ENCODE peak calls at places on chromosomes 16 and 17, in ten cellular contexts. E is H9, M is cardiac muscle cell, H is GM06990, Z is cardiac fibroblast, O is caudate nucleus, P is Right ventricle myocardium inferior, C is fibroblast of lung, D is globus pallidus, F is MM.1S. R is an unnamed sample.

GRCh38 chr17:71765437-71765836 is 355.4 kb upstream of the SOX9 start:
- DNase-seq in E (no peak), M (no peak), H (no peak), Z (no peak), O (no peak), P (no peak), C (peak), D (no peak), F (no peak), R (no peak)

GRCh38 chr17:60277258-60277657 is 114.7 kb downstream of the USP32 start:
- DNase-seq in E (no peak), M (no peak), H (no peak), Z (no peak), O (no peak), P (no peak), C (no peak), D (no peak), F (no peak), R (no peak)

GRCh38 chr16:11494029-11494428 is 92.7 kb downstream of the LITAF start:
- DNase-seq in E (no peak), M (no peak), H (no peak), Z (no peak), O (no peak), P (no peak), C (no peak), D (no peak), F (no peak), R (no peak)

GRCh38 chr17:32385971-32386370 is 36.0 kb downstream of the ZNF207 start:
- DNase-seq in E (no peak), M (no peak), H (no peak), Z (no peak), O (no peak), P (no peak), C (no peak), D (no peak), F (no peak), R (no peak)

GRCh38 chr16:84156342-84156784 is 11.3 kb downstream of the DNAAF1 start:
- DNase-seq in E (no peak), M (no peak), H (no peak), Z (peak), O (no peak), P (no peak), C (peak), D (no peak), F (no peak), R (no peak)

GRCh38 chr17:37092041-37092440 is 143.3 kb downstream of the AATF start:
- DNase-seq in E (no peak), M (no peak), H (no peak), Z (no peak), O (no peak), P (no peak), C (peak), D (no peak), F (no peak), R (no peak)

GRCh38 chr16:57624044-57624688 is 4.3 kb upstream of the ADGRG1 start:
- DNase-seq in E (no peak), M (no peak), H (no peak), Z (peak), O (no peak), P (no peak), C (peak), D (no peak), F (no peak), R (no peak)

GRCh38 chr16:67993207-67994036 is 5.9 kb downstream of the DPEP2 start:
- DNase-seq in E (peak), M (peak), H (peak), Z (peak), O (peak), P (peak), C (peak), D (peak), F (peak), R (peak)

GRCh38 chr16:17224859-17225258 is 245.9 kb downstream of the XYLT1 start:
- DNase-seq in E (no peak), M (no peak), H (peak), Z (peak), O (no peak), P (no peak), C (peak), D (peak), F (no peak), R (peak)

GRCh38 chr16:85072947-85073346 is 39.3 kb downstream of the CIBAR2 start:
- DNase-seq in E (no peak), M (no peak), H (no peak), Z (peak), O (no peak), P (peak), C (peak), D (no peak), F (no peak), R (no peak)

R was measured in RPMI8226.